ENCODE peak calls at places on chromosomes 4 and X, in five cellular contexts. M is NCI-H748 treated with DMSO at 0.1 percent for 48 hours; J is sciatic nerve; W is stimulated activated CD4-positive, alpha-beta T cell treated with anti-CD3 and anti-CD28 coated beads, Interleukin-4, amount 100 ng/mL, for 24 hours; X is activated T-cell treated with anti-CD3 and anti-CD28 coated beads, Interleukin-2, amount 50 U/mL, for 72 hours. C is an unnamed sample.

GRCh38 chrX:10404435-10404834 is 215.9 kb downstream of the MID1 start:
- DNase-seq in W (no peak), J (no peak), X (no peak), M (no peak), C (no peak)

GRCh38 chr4:833731-834367 is 7.9 kb upstream of the CPLX1 start:
- DNase-seq in J (no peak), X (no peak), M (no peak), W (no peak), C (no peak)

GRCh38 chr4:137124278-137124932 is 407.9 kb downstream of the PCDH18 start:
- DNase-seq in W (no peak), X (no peak), M (peak; percentile 75), J (no peak), C (no peak)

GRCh38 chr4:17884063-17884462 is 73.3 kb downstream of the NCAPG start:
- DNase-seq in X (no peak), W (no peak), M (no peak), J (no peak), C (no peak)

GRCh38 chrX:7205037-7205577 is 57.2 kb upstream of the PUDP start:
- DNase-seq in X (no peak), M (no peak), J (no peak), W (no peak), C (no peak)

GRCh38 chrX:112642349-112642748 is 37.4 kb downstream of the LHFPL1 start:
- DNase-seq in M (peak; percentile 2), J (no peak), X (no peak), W (peak; percentile 11), C (peak; percentile 55)

GRCh38 chr4:129364747-129365452 is 268.9 kb downstream of the C4orf33 start:
- DNase-seq in X (no peak), J (no peak), M (no peak), W (no peak), C (peak; percentile 63)

GRCh38 chr4:187666634-187667033 is 328.9 kb upstream of the ZFP42 start:
- DNase-seq in J (no peak), M (no peak), W (no peak), X (no peak), C (no peak)

GRCh38 chrX:127038065-127038464 is 218.5 kb downstream of the PRR32 start:
- DNase-seq in M (no peak), W (no peak), X (no peak), J (no peak), C (no peak)

C was measured in DND-41.